ENCODE peak calls at places on chromosome 18, in ten cellular contexts. One of them, this sample, is unnamed.

GRCh38 chr18:70188113-70188512 is 17.4 kb downstream of the RTTN start:
- DNase-seq in OCI-LY7: no peak
- DNase-seq in BE2C: no peak
- DNase-seq in body of pancreas: no peak
- DNase-seq in upper lobe of right lung: no peak
- DNase-seq in right lobe of liver: no peak
- DNase-seq in spleen: no peak
- DNase-seq in uterus: no peak
- DNase-seq in transverse colon: no peak
- DNase-seq in tibial artery: no peak
- DNase-seq in this sample: no peak

GRCh38 chr18:64449433-64449832 is 300.5 kb upstream of the LINC00305 start:
- DNase-seq in spleen: no peak
- DNase-seq in transverse colon: no peak
- DNase-seq in upper lobe of right lung: no peak
- DNase-seq in uterus: no peak
- DNase-seq in tibial artery: no peak
- DNase-seq in BE2C: no peak
- DNase-seq in right lobe of liver: no peak
- DNase-seq in OCI-LY7: no peak
- DNase-seq in body of pancreas: no peak
- DNase-seq in this sample: no peak

GRCh38 chr18:55743133-55743532 is 155.1 kb upstream of the TCF4 start:
- DNase-seq in tibial artery: no peak
- DNase-seq in OCI-LY7: no peak
- DNase-seq in BE2C: no peak
- DNase-seq in body of pancreas: no peak
- DNase-seq in spleen: no peak
- DNase-seq in transverse colon: no peak
- DNase-seq in uterus: no peak
- DNase-seq in upper lobe of right lung: no peak
- DNase-seq in right lobe of liver: no peak
- DNase-seq in this sample: no peak

GRCh38 chr18:21255211-21255610 is 13.2 kb downstream of the GREB1L start:
- DNase-seq in body of pancreas: no peak
- DNase-seq in OCI-LY7: no peak
- DNase-seq in right lobe of liver: no peak
- DNase-seq in BE2C: no peak
- DNase-seq in transverse colon: no peak
- DNase-seq in uterus: no peak
- DNase-seq in spleen: no peak
- DNase-seq in upper lobe of right lung: no peak
- DNase-seq in tibial artery: no peak
- DNase-seq in this sample: no peak

GRCh38 chr18:10067670-10068659 is 154.1 kb downstream of the VAPA start:
- DNase-seq in transverse colon: no peak
- DNase-seq in tibial artery: peak; percentile 51
- DNase-seq in upper lobe of right lung: no peak
- DNase-seq in body of pancreas: no peak
- DNase-seq in uterus: no peak
- DNase-seq in spleen: no peak
- DNase-seq in BE2C: no peak
- DNase-seq in right lobe of liver: no peak
- DNase-seq in OCI-LY7: no peak
- DNase-seq in this sample: no peak

GRCh38 chr18:6414723-6415362 is at the start of gene L3MBTL4:
- DNase-seq in body of pancreas: peak; percentile 73
- DNase-seq in tibial artery: no peak
- DNase-seq in uterus: peak; percentile 30
- DNase-seq in OCI-LY7: no peak
- DNase-seq in transverse colon: peak; percentile 58
- DNase-seq in upper lobe of right lung: peak; percentile 89
- DNase-seq in BE2C: no peak
- DNase-seq in spleen: peak; percentile 89
- DNase-seq in right lobe of liver: peak; percentile 88
- DNase-seq in this sample: no peak

GRCh38 chr18:67731853-67732252 is 215.3 kb upstream of the DSEL start:
- DNase-seq in tibial artery: no peak
- DNase-seq in OCI-LY7: no peak
- DNase-seq in BE2C: no peak
- DNase-seq in spleen: no peak
- DNase-seq in body of pancreas: no peak
- DNase-seq in right lobe of liver: no peak
- DNase-seq in uterus: no peak
- DNase-seq in transverse colon: no peak
- DNase-seq in upper lobe of right lung: no peak
- DNase-seq in this sample: no peak

GRCh38 chr18:47847635-47848034 is 82.8 kb downstream of the SMAD2 start:
- DNase-seq in body of pancreas: no peak
- DNase-seq in uterus: no peak
- DNase-seq in right lobe of liver: no peak
- DNase-seq in tibial artery: no peak
- DNase-seq in OCI-LY7: no peak
- DNase-seq in transverse colon: no peak
- DNase-seq in BE2C: no peak
- DNase-seq in upper lobe of right lung: no peak
- DNase-seq in spleen: no peak
- DNase-seq in this sample: no peak

GRCh38 chr18:48675330-48675761 is 136.5 kb downstream of the CTIF start:
- DNase-seq in spleen: peak; percentile 96
- DNase-seq in body of pancreas: peak; percentile 86
- DNase-seq in BE2C: peak; percentile 77
- DNase-seq in uterus: peak; percentile 77
- DNase-seq in upper lobe of right lung: peak; percentile 92
- DNase-seq in OCI-LY7: peak; percentile 75
- DNase-seq in tibial artery: peak; percentile 94
- DNase-seq in transverse colon: peak; percentile 89
- DNase-seq in right lobe of liver: peak; percentile 92
- DNase-seq in this sample: peak; percentile 76

GRCh38 chr18:75524852-75525251 is 97.3 kb upstream of the SMIM21 start:
- DNase-seq in uterus: no peak
- DNase-seq in OCI-LY7: no peak
- DNase-seq in upper lobe of right lung: no peak
- DNase-seq in transverse colon: no peak
- DNase-seq in right lobe of liver: no peak
- DNase-seq in BE2C: no peak
- DNase-seq in spleen: no peak
- DNase-seq in tibial artery: no peak
- DNase-seq in body of pancreas: no peak
- DNase-seq in this sample: no peak

GRCh38 chr18:58565021-58565420 is 63.9 kb downstream of the ALPK2 start:
- DNase-seq in spleen: no peak
- DNase-seq in tibial artery: no peak
- DNase-seq in right lobe of liver: no peak
- DNase-seq in uterus: no peak
- DNase-seq in transverse colon: no peak
- DNase-seq in OCI-LY7: peak; percentile 28
- DNase-seq in upper lobe of right lung: no peak
- DNase-seq in body of pancreas: peak; percentile 23
- DNase-seq in BE2C: no peak
- DNase-seq in this sample: no peak

GRCh38 chr18:58076052-58076451 is 32.0 kb downstream of the NEDD4L start:
- DNase-seq in BE2C: no peak
- DNase-seq in tibial artery: no peak
- DNase-seq in transverse colon: no peak
- DNase-seq in right lobe of liver: no peak
- DNase-seq in body of pancreas: no peak
- DNase-seq in spleen: no peak
- DNase-seq in uterus: no peak
- DNase-seq in upper lobe of right lung: no peak
- DNase-seq in OCI-LY7: no peak
- DNase-seq in this sample: no peak

GRCh38 chr18:13809025-13809384 is 14.9 kb upstream of the MC5R start:
- DNase-seq in tibial artery: no peak
- DNase-seq in transverse colon: peak; percentile 80
- DNase-seq in BE2C: no peak
- DNase-seq in body of pancreas: peak; percentile 81
- DNase-seq in right lobe of liver: no peak
- DNase-seq in spleen: no peak
- DNase-seq in uterus: no peak
- DNase-seq in upper lobe of right lung: no peak
- DNase-seq in OCI-LY7: no peak
- DNase-seq in this sample: no peak

GRCh38 chr18:48922801-48923730 is 27.7 kb downstream of the SMAD7 start:
- DNase-seq in body of pancreas: peak; percentile 47
- DNase-seq in BE2C: no peak
- DNase-seq in right lobe of liver: no peak
- DNase-seq in upper lobe of right lung: peak; percentile 79
- DNase-seq in uterus: peak; percentile 77
- DNase-seq in spleen: peak; percentile 84
- DNase-seq in tibial artery: peak; percentile 89
- DNase-seq in OCI-LY7: no peak
- DNase-seq in transverse colon: peak; percentile 79
- DNase-seq in this sample: no peak

DNA sequence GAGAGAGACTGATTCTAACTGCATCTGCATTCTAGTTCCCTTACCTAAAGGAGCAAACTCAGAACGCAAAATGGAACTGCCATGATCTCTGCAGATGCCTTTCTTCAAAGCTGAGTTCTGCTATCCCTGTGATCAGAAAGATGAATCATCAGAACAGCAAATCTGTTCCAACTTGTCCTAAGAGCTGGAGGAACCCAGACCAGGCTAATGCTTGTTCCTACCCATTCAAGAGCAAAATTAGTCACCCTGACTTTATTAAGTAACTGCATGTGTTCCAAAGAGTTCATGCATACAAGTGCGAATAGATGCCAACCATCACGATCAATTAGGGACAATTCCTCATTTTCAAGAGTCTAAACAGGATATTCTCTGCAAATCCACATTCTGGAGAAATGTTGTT is 46.5 kb downstream of the MBP start:
- DNase-seq in BE2C: no peak
- DNase-seq in uterus: no peak
- DNase-seq in tibial artery: no peak
- DNase-seq in transverse colon: no peak
- DNase-seq in spleen: no peak
- DNase-seq in OCI-LY7: no peak
- DNase-seq in upper lobe of right lung: no peak
- DNase-seq in body of pancreas: no peak
- DNase-seq in right lobe of liver: no peak
- DNase-seq in this sample: no peak
- H3K4me1 ChIP-seq in BE2C: no peaks in the 10 kb centered on the region
- H3K4me1 ChIP-seq in uterus: peaks cover 4% of the 10 kb centered on the region
- H3K4me1 ChIP-seq in tibial artery: no peaks in the 10 kb centered on the region
- H3K4me1 ChIP-seq in transverse colon: peaks cover 59% of the 10 kb centered on the region
- H3K4me1 ChIP-seq in spleen: peaks cover 95% of the 10 kb centered on the region
- H3K4me1 ChIP-seq in OCI-LY7: peaks cover 28% of the 10 kb centered on the region
- H3K4me1 ChIP-seq in upper lobe of right lung: peaks cover 40% of the 10 kb centered on the region
- H3K4me1 ChIP-seq in body of pancreas: peaks cover 53% of the 10 kb centered on the region
- H3K4me1 ChIP-seq in right lobe of liver: peaks cover 47% of the 10 kb centered on the region
- H3K4me1 ChIP-seq in this sample: peaks cover 57% of the 10 kb centered on the region

GRCh38 chr18:74436158-74436755 is 20.9 kb downstream of the DIPK1C start:
- DNase-seq in body of pancreas: no peak
- DNase-seq in transverse colon: no peak
- DNase-seq in uterus: no peak
- DNase-seq in right lobe of liver: no peak
- DNase-seq in OCI-LY7: no peak
- DNase-seq in spleen: no peak
- DNase-seq in upper lobe of right lung: no peak
- DNase-seq in tibial artery: peak; percentile 42
- DNase-seq in BE2C: no peak
- DNase-seq in this sample: no peak
- H3K36me3 ChIP-seq in body of pancreas: no peaks in the 10 kb centered on the region
- H3K36me3 ChIP-seq in transverse colon: no peaks in the 10 kb centered on the region
- H3K36me3 ChIP-seq in uterus: no peaks in the 10 kb centered on the region
- H3K36me3 ChIP-seq in right lobe of liver: no peaks in the 10 kb centered on the region
- H3K36me3 ChIP-seq in OCI-LY7: no peaks in the 10 kb centered on the region
- H3K36me3 ChIP-seq in spleen: no peaks in the 10 kb centered on the region
- H3K36me3 ChIP-seq in upper lobe of right lung: no peaks in the 10 kb centered on the region
- H3K36me3 ChIP-seq in tibial artery: no peaks in the 10 kb centered on the region
- H3K36me3 ChIP-seq in BE2C: no peaks in the 10 kb centered on the region
- H3K36me3 ChIP-seq in this sample: no peaks in the 10 kb centered on the region

GRCh38 chr18:11980148-11980554 is 1.2 kb upstream of the IMPA2 start:
- DNase-seq in right lobe of liver: no peak
- DNase-seq in transverse colon: no peak
- DNase-seq in spleen: no peak
- DNase-seq in tibial artery: no peak
- DNase-seq in uterus: no peak
- DNase-seq in body of pancreas: no peak
- DNase-seq in upper lobe of right lung: no peak
- DNase-seq in OCI-LY7: no peak
- DNase-seq in BE2C: no peak
- DNase-seq in this sample: no peak
- H3K4me3 ChIP-seq in right lobe of liver: peak overlapping the region; percentile 90
- H3K4me3 ChIP-seq in transverse colon: peak overlapping the region; percentile 88
- H3K4me3 ChIP-seq in spleen: peak overlapping the region; percentile 89
- H3K4me3 ChIP-seq in tibial artery: peak overlapping the region; percentile 88
- H3K4me3 ChIP-seq in uterus: peak overlapping the region; percentile 74
- H3K4me3 ChIP-seq in body of pancreas: no peak overlapping the region
- H3K4me3 ChIP-seq in upper lobe of right lung: peak overlapping the region; percentile 76
- H3K4me3 ChIP-seq in OCI-LY7: peak overlapping the region; percentile 91
- H3K4me3 ChIP-seq in BE2C: peak overlapping the region; percentile 56
- H3K4me3 ChIP-seq in this sample: peak overlapping the region; percentile 68

GRCh38 chr18:35457140-35457704 is 40.5 kb downstream of the INO80C start:
- DNase-seq in upper lobe of right lung: no peak
- DNase-seq in right lobe of liver: no peak
- DNase-seq in spleen: no peak
- DNase-seq in body of pancreas: no peak
- DNase-seq in transverse colon: no peak
- DNase-seq in tibial artery: no peak
- DNase-seq in uterus: no peak
- DNase-seq in BE2C: no peak
- DNase-seq in OCI-LY7: no peak
- DNase-seq in this sample: no peak

GRCh38 chr18:35460719-35461118 is 37.0 kb downstream of the INO80C start:
- DNase-seq in spleen: no peak
- DNase-seq in OCI-LY7: no peak
- DNase-seq in BE2C: no peak
- DNase-seq in uterus: no peak
- DNase-seq in transverse colon: no peak
- DNase-seq in upper lobe of right lung: no peak
- DNase-seq in tibial artery: no peak
- DNase-seq in body of pancreas: no peak
- DNase-seq in right lobe of liver: no peak
- DNase-seq in this sample: no peak

GRCh38 chr18:35458677-35459441 is 38.9 kb downstream of the INO80C start:
- DNase-seq in BE2C: peak; percentile 74
- DNase-seq in OCI-LY7: no peak
- DNase-seq in right lobe of liver: peak; percentile 74
- DNase-seq in tibial artery: no peak
- DNase-seq in upper lobe of right lung: no peak
- DNase-seq in transverse colon: peak; percentile 58
- DNase-seq in spleen: peak; percentile 86
- DNase-seq in body of pancreas: peak; percentile 53
- DNase-seq in uterus: peak; percentile 59
- DNase-seq in this sample: no peak

GRCh38 chr18:35458271-35458670 is 39.5 kb downstream of the INO80C start:
- DNase-seq in right lobe of liver: no peak
- DNase-seq in OCI-LY7: no peak
- DNase-seq in transverse colon: no peak
- DNase-seq in BE2C: no peak
- DNase-seq in uterus: no peak
- DNase-seq in body of pancreas: no peak
- DNase-seq in upper lobe of right lung: no peak
- DNase-seq in tibial artery: no peak
- DNase-seq in spleen: no peak
- DNase-seq in this sample: no peak

DNA sequence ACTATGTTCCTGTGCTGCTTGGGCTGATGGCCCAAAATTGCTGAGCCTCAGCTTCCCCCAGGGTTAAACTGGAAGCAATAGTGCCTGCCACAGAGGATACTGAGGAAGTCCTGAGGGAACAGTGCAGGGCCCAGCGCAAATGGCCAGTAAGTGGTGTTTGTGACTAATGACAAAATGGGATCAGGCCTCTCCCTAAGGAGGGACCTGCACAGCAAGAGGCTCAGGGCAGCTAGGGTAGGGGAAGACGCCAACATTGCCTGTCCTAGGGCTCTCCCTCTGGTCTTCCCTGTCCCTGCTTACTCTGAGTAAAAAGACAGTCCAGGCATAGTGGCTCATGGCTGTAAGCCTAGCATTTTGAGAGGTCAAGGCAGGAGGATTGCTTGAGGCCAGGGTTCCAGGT is 37.8 kb downstream of the INO80C start:
- DNase-seq in tibial artery: no peak
- DNase-seq in upper lobe of right lung: no peak
- DNase-seq in OCI-LY7: no peak
- DNase-seq in BE2C: no peak
- DNase-seq in transverse colon: no peak
- DNase-seq in uterus: no peak
- DNase-seq in spleen: no peak
- DNase-seq in body of pancreas: no peak
- DNase-seq in right lobe of liver: no peak
- DNase-seq in this sample: no peak
- H3K4me1 ChIP-seq in tibial artery: no peaks in the 10 kb centered on the region
- H3K4me1 ChIP-seq in upper lobe of right lung: peaks cover 34% of the 10 kb centered on the region
- H3K4me1 ChIP-seq in OCI-LY7: no peaks in the 10 kb centered on the region
- H3K4me1 ChIP-seq in BE2C: peaks cover 12% of the 10 kb centered on the region
- H3K4me1 ChIP-seq in transverse colon: peaks cover 49% of the 10 kb centered on the region
- H3K4me1 ChIP-seq in uterus: no peaks in the 10 kb centered on the region
- H3K4me1 ChIP-seq in spleen: peaks cover 18% of the 10 kb centered on the region
- H3K4me1 ChIP-seq in body of pancreas: no peaks in the 10 kb centered on the region
- H3K4me1 ChIP-seq in right lobe of liver: peaks cover 3% of the 10 kb centered on the region
- H3K4me1 ChIP-seq in this sample: no peaks in the 10 kb centered on the region

This sample was measured in CD8-positive, alpha-beta T cell.